ENCODE peak calls at places on chromosomes 13 and 19, in six cellular contexts. One of them, this sample, is unnamed.

GRCh38 chr19:49642488-49643035 is 553 bp downstream of the SCAF1 start:
- DNase-seq in Caco-2: no peak
- DNase-seq in neural progenitor cell: no peak
- DNase-seq in fibroblast of villous mesenchyme: peak; percentile 24
- DNase-seq in retinal pigment epithelial cell: no peak
- DNase-seq in left lung: no peak
- DNase-seq in this sample: no peak

GRCh38 chr13:98022210-98022609 is 68.7 kb downstream of the IPO5 start:
- DNase-seq in neural progenitor cell: no peak
- DNase-seq in left lung: no peak
- DNase-seq in Caco-2: no peak
- DNase-seq in fibroblast of villous mesenchyme: peak; percentile 43
- DNase-seq in retinal pigment epithelial cell: no peak
- DNase-seq in this sample: peak; percentile 58

GRCh38 chr13:107242138-107242537 is 674.2 kb upstream of the ARGLU1 start:
- DNase-seq in neural progenitor cell: no peak
- DNase-seq in fibroblast of villous mesenchyme: no peak
- DNase-seq in left lung: no peak
- DNase-seq in Caco-2: no peak
- DNase-seq in retinal pigment epithelial cell: no peak
- DNase-seq in this sample: no peak

GRCh38 chr13:110716235-110716505 is 2.7 kb downstream of the ING1 start:
- DNase-seq in Caco-2: peak; percentile 62
- DNase-seq in left lung: no peak
- DNase-seq in retinal pigment epithelial cell: no peak
- DNase-seq in fibroblast of villous mesenchyme: peak; percentile 51
- DNase-seq in neural progenitor cell: peak; percentile 57
- DNase-seq in this sample: peak; percentile 40

GRCh38 chr19:47310819-47311218 is 1.2 kb downstream of the C5AR1 start:
- DNase-seq in retinal pigment epithelial cell: no peak
- DNase-seq in neural progenitor cell: no peak
- DNase-seq in left lung: peak; percentile 90
- DNase-seq in fibroblast of villous mesenchyme: peak; percentile 40
- DNase-seq in Caco-2: peak; percentile 42
- DNase-seq in this sample: no peak

GRCh38 chr19:40398417-40399056 is 8.6 kb upstream of the HIPK4 start:
- DNase-seq in left lung: peak; percentile 83
- DNase-seq in fibroblast of villous mesenchyme: no peak
- DNase-seq in neural progenitor cell: peak; percentile 84
- DNase-seq in retinal pigment epithelial cell: no peak
- DNase-seq in Caco-2: peak; percentile 75
- DNase-seq in this sample: no peak

GRCh38 chr13:85985791-85986190 is 186.6 kb upstream of the SLITRK6 start:
- DNase-seq in neural progenitor cell: no peak
- DNase-seq in Caco-2: no peak
- DNase-seq in retinal pigment epithelial cell: no peak
- DNase-seq in left lung: no peak
- DNase-seq in fibroblast of villous mesenchyme: no peak
- DNase-seq in this sample: peak; percentile 12

GRCh38 chr13:75829874-75830273 is 193.7 kb downstream of the LMO7 start:
- DNase-seq in left lung: no peak
- DNase-seq in retinal pigment epithelial cell: no peak
- DNase-seq in neural progenitor cell: no peak
- DNase-seq in Caco-2: no peak
- DNase-seq in fibroblast of villous mesenchyme: no peak
- DNase-seq in this sample: no peak

GRCh38 chr19:18322759-18323460 is at the start of gene LSM4:
- DNase-seq in fibroblast of villous mesenchyme: peak; percentile 97
- DNase-seq in Caco-2: peak; percentile 98
- DNase-seq in left lung: peak; percentile 98
- DNase-seq in retinal pigment epithelial cell: peak; percentile 89
- DNase-seq in neural progenitor cell: peak; percentile 100
- DNase-seq in this sample: peak; percentile 97

GRCh38 chr13:80618777-80619176 is 277.9 kb upstream of the SPRY2 start:
- DNase-seq in neural progenitor cell: no peak
- DNase-seq in fibroblast of villous mesenchyme: peak; percentile 2
- DNase-seq in Caco-2: no peak
- DNase-seq in left lung: no peak
- DNase-seq in retinal pigment epithelial cell: no peak
- DNase-seq in this sample: no peak

GRCh38 chr19:31943305-31943704 is 402.1 kb upstream of the ZNF507 start:
- DNase-seq in neural progenitor cell: peak; percentile 54
- DNase-seq in fibroblast of villous mesenchyme: no peak
- DNase-seq in retinal pigment epithelial cell: no peak
- DNase-seq in Caco-2: no peak
- DNase-seq in left lung: no peak
- DNase-seq in this sample: no peak

GRCh38 chr19:7863157-7863970 is 10.8 kb downstream of the PRR36 start:
- DNase-seq in fibroblast of villous mesenchyme: no peak
- DNase-seq in neural progenitor cell: peak; percentile 73
- DNase-seq in Caco-2: no peak
- DNase-seq in retinal pigment epithelial cell: no peak
- DNase-seq in left lung: peak; percentile 76
- DNase-seq in this sample: no peak

GRCh38 chr13:106566682-106567420 is 1.1 kb downstream of the ARGLU1 start:
- DNase-seq in Caco-2: peak; percentile 53
- DNase-seq in left lung: no peak
- DNase-seq in neural progenitor cell: peak; percentile 62
- DNase-seq in retinal pigment epithelial cell: no peak
- DNase-seq in fibroblast of villous mesenchyme: peak; percentile 67
- DNase-seq in this sample: peak; percentile 67

GRCh38 chr19:9054768-9055167 is 32.1 kb upstream of the OR1M1 start:
- DNase-seq in neural progenitor cell: peak; percentile 75
- DNase-seq in fibroblast of villous mesenchyme: no peak
- DNase-seq in retinal pigment epithelial cell: no peak
- DNase-seq in left lung: no peak
- DNase-seq in Caco-2: peak; percentile 2
- DNase-seq in this sample: no peak

GRCh38 chr19:49761625-49762311 is 1.3 kb downstream of the TSKS start:
- DNase-seq in Caco-2: peak; percentile 65
- DNase-seq in fibroblast of villous mesenchyme: peak; percentile 69
- DNase-seq in left lung: no peak
- DNase-seq in retinal pigment epithelial cell: no peak
- DNase-seq in neural progenitor cell: no peak
- DNase-seq in this sample: peak; percentile 71

GRCh38 chr19:57280913-57281425 is 684 bp downstream of the ZNF460 start:
- DNase-seq in left lung: no peak
- DNase-seq in neural progenitor cell: no peak
- DNase-seq in fibroblast of villous mesenchyme: peak; percentile 13
- DNase-seq in retinal pigment epithelial cell: no peak
- DNase-seq in Caco-2: no peak
- DNase-seq in this sample: peak; percentile 27

GRCh38 chr13:107851670-107852460 is 363.5 kb downstream of the LIG4 start:
- DNase-seq in Caco-2: no peak
- DNase-seq in neural progenitor cell: peak; percentile 55
- DNase-seq in fibroblast of villous mesenchyme: no peak
- DNase-seq in left lung: no peak
- DNase-seq in retinal pigment epithelial cell: no peak
- DNase-seq in this sample: no peak

GRCh38 chr13:49308104-49308875 is 60.6 kb downstream of the CDADC1 start:
- DNase-seq in neural progenitor cell: no peak
- DNase-seq in left lung: peak; percentile 61
- DNase-seq in retinal pigment epithelial cell: no peak
- DNase-seq in Caco-2: peak; percentile 36
- DNase-seq in fibroblast of villous mesenchyme: peak; percentile 62
- DNase-seq in this sample: peak; percentile 71

GRCh38 chr19:40600086-40600917 is 867 bp upstream of the LTBP4 start:
- DNase-seq in left lung: peak; percentile 82
- DNase-seq in retinal pigment epithelial cell: no peak
- DNase-seq in neural progenitor cell: peak; percentile 23
- DNase-seq in fibroblast of villous mesenchyme: no peak
- DNase-seq in Caco-2: no peak
- DNase-seq in this sample: no peak

GRCh38 chr13:43377149-43377548 is 353.8 kb downstream of the DNAJC15 start:
- DNase-seq in neural progenitor cell: no peak
- DNase-seq in fibroblast of villous mesenchyme: no peak
- DNase-seq in left lung: no peak
- DNase-seq in Caco-2: no peak
- DNase-seq in retinal pigment epithelial cell: no peak
- DNase-seq in this sample: peak; percentile 65

GRCh38 chr19:15372891-15373301 is 6.7 kb downstream of the AKAP8 start:
- DNase-seq in retinal pigment epithelial cell: no peak
- DNase-seq in Caco-2: no peak
- DNase-seq in fibroblast of villous mesenchyme: no peak
- DNase-seq in neural progenitor cell: no peak
- DNase-seq in left lung: peak; percentile 73
- DNase-seq in this sample: no peak

GRCh38 chr13:99087130-99087953 is 109.5 kb upstream of the DOCK9 start:
- DNase-seq in fibroblast of villous mesenchyme: peak; percentile 84
- DNase-seq in left lung: peak; percentile 95
- DNase-seq in Caco-2: peak; percentile 96
- DNase-seq in retinal pigment epithelial cell: peak; percentile 55
- DNase-seq in neural progenitor cell: peak; percentile 94
- DNase-seq in this sample: peak; percentile 87

GRCh38 chr19:3631053-3631861 is 4.7 kb upstream of the CACTIN start:
- DNase-seq in fibroblast of villous mesenchyme: no peak
- DNase-seq in neural progenitor cell: no peak
- DNase-seq in left lung: no peak
- DNase-seq in Caco-2: no peak
- DNase-seq in retinal pigment epithelial cell: no peak
- DNase-seq in this sample: no peak

GRCh38 chr19:39970424-39970673 is 616 bp upstream of the PSMC4 start:
- DNase-seq in Caco-2: no peak
- DNase-seq in neural progenitor cell: no peak
- DNase-seq in fibroblast of villous mesenchyme: no peak
- DNase-seq in left lung: no peak
- DNase-seq in retinal pigment epithelial cell: peak; percentile 7
- DNase-seq in this sample: no peak

DNA sequence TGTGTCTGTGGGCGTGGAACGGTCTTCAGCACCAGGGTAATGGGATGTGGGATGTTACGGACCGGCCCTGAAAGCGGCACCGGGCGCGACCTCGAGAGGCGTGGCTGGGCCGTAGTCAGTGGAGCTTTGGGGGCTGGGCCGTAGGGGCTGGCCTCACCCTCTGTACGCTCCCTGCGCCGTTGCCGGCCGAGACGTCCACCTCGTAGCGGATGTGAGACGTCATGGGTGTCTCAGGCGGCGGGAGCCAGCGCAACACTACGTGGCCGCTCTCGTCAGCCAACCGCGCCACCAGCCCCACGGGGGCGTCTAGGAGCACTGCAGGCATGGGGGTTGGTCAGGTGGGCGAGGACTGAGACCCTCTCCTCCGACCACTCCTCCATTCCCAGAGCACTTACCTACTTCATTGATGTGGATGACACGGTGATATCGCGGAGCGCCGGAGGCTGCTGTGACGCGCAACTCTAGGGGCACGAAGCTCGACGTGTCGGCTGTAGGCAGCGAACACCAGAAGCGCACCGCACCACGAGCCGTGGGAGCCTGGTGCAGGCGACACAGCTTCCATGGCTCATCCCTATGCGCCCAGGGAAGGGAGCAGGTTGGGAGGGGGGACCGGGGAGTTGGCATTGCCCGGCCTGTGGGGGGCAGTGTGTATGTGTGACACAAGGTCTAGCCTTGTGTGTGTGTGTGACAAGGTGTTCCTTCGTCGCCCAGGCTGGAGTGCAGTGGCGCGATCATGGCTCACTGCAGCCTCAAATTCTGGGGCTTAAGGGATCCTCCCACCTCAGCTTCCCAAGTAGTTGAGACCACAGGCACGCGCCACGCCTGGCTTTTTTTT is 2.4 kb downstream of the EPOR start:
- DNase-seq in neural progenitor cell: peak; percentile 95
- DNase-seq in Caco-2: peak; percentile 90
- DNase-seq in retinal pigment epithelial cell: no peak
- DNase-seq in left lung: peak; percentile 88
- DNase-seq in fibroblast of villous mesenchyme: peak; percentile 86
- DNase-seq in this sample: peak; percentile 96
- TF ChIP-seq CTCF in neural progenitor cell: peak; percentile 39
- TF ChIP-seq CTCF in Caco-2: no peak
- TF ChIP-seq CTCF in retinal pigment epithelial cell: peak; percentile 26
- TF ChIP-seq CTCF in left lung: no peak
- TF ChIP-seq CTCF in fibroblast of villous mesenchyme: no peak
- TF ChIP-seq CTCF in this sample: peak; percentile 39

DNA sequence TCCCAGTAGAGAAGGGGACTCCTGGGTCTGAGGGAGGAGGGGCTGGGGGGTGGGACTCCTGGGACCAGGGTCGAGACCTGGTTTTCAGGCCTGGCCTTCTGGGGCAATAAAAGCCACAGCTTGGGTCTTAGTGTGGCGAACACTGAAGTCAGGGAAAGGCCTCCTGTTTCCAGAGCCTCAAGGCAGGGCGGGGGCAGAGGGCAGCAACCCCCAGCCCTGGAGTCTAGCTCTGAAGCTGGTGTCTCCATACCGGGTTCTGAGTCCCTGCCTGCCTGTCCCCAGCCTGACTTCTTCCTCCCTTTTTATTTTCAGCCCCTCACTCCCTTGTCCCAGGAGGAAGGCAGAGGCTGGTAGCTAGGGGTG is 291 bp upstream of the GRIN2D start:
- DNase-seq in retinal pigment epithelial cell: no peak
- DNase-seq in left lung: no peak
- DNase-seq in neural progenitor cell: no peak
- DNase-seq in fibroblast of villous mesenchyme: no peak
- DNase-seq in Caco-2: no peak
- DNase-seq in this sample: no peak
- H3K4me3 ChIP-seq in retinal pigment epithelial cell: no peak overlapping the region
- H3K4me3 ChIP-seq in left lung: no peak overlapping the region
- H3K4me3 ChIP-seq in neural progenitor cell: peak overlapping the region; percentile 53
- H3K4me3 ChIP-seq in fibroblast of villous mesenchyme: no peak overlapping the region
- H3K4me3 ChIP-seq in Caco-2: peak overlapping the region; percentile 36
- H3K4me3 ChIP-seq in this sample: peak overlapping the region; percentile 28

GRCh38 chr13:71320452-71320851 is 546.6 kb downstream of the DACH1 start:
- DNase-seq in Caco-2: peak; percentile 55
- DNase-seq in fibroblast of villous mesenchyme: peak; percentile 39
- DNase-seq in left lung: no peak
- DNase-seq in neural progenitor cell: peak; percentile 34
- DNase-seq in retinal pigment epithelial cell: no peak
- DNase-seq in this sample: peak; percentile 61
- TF ChIP-seq CTCF in Caco-2: peak; percentile 67
- TF ChIP-seq CTCF in fibroblast of villous mesenchyme: peak; percentile 52
- TF ChIP-seq CTCF in left lung: no peak
- TF ChIP-seq CTCF in neural progenitor cell: peak; percentile 58
- TF ChIP-seq CTCF in retinal pigment epithelial cell: peak; percentile 49
- TF ChIP-seq CTCF in this sample: peak; percentile 64

DNA sequence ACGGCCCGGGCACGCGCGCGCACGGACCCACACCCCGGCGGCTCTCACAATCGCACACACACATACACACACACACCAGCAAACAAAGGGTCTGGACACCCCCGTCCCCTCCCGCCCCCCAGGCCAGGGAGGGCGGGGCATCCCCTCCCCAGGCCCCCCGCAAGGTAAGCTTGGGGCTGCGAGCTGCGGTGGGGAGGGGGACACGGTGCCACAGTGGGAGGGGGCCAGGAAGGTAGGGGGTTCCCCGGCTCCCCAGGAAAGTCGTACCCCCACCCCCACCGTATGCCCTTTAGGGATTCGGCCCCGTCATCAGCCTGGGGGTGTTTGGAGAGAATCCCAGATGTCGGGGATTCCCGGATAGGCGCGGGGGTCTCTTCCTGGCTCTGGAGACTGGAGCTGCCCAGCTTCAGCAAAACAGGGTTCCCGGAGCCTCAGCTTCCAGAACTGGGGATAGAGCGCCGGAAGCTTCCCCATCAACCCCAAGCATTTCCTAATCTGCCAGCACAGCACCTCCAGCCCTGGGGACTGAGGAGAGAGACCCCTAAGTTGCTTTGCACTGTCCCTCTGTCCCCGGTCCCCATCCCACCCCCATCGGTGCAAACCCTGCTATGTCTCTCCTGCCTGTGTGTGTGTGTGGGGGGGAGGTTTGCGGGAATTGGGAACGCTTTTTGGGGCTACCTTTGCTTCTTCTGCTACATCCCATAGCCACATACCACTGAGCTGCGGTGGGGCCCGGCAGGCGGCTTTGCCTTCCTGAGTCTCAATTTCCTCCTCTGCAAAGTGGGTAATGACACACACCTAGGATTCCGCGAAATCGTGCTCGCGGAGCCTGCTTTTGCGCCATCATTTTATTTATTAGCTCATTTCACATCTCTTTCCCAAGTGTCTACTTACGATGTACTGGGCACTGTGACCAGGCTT is 1.8 kb upstream of the CDC37 start:
- DNase-seq in fibroblast of villous mesenchyme: no peak
- DNase-seq in Caco-2: no peak
- DNase-seq in neural progenitor cell: peak; percentile 37
- DNase-seq in retinal pigment epithelial cell: no peak
- DNase-seq in left lung: no peak
- DNase-seq in this sample: no peak
- H3K4me3 ChIP-seq in fibroblast of villous mesenchyme: peak overlapping the region; percentile 83
- H3K4me3 ChIP-seq in Caco-2: peak overlapping the region; percentile 99
- H3K4me3 ChIP-seq in neural progenitor cell: peak overlapping the region; percentile 97
- H3K4me3 ChIP-seq in retinal pigment epithelial cell: peak overlapping the region; percentile 100
- H3K4me3 ChIP-seq in left lung: peak overlapping the region; percentile 96
- H3K4me3 ChIP-seq in this sample: peak overlapping the region; percentile 100

This sample was measured in cardiac fibroblast.